ENCODE peak calls at places on chromosomes 1 and 21, in ten cellular contexts. One of them, this sample, is unnamed.

GRCh38 chr1:192831706-192832355 is 23.0 kb downstream of the RGS2 start:
- DNase-seq in DND-41: no peak
- DNase-seq in heart right ventricle: no peak
- DNase-seq in CD8-positive, alpha-beta T cell: no peak
- DNase-seq in hepatocyte: no peak
- DNase-seq in lower lobe of right lung: no peak
- DNase-seq in thoracic aorta: no peak
- DNase-seq in tibial artery: no peak
- DNase-seq in heart left ventricle: no peak
- DNase-seq in transverse colon: no peak
- DNase-seq in this sample: no peak

GRCh38 chr1:35932158-35932636 is 1.3 kb downstream of the AGO3 start:
- DNase-seq in DND-41: no peak
- DNase-seq in heart right ventricle: no peak
- DNase-seq in CD8-positive, alpha-beta T cell: no peak
- DNase-seq in hepatocyte: no peak
- DNase-seq in lower lobe of right lung: no peak
- DNase-seq in thoracic aorta: no peak
- DNase-seq in tibial artery: no peak
- DNase-seq in heart left ventricle: no peak
- DNase-seq in transverse colon: no peak
- DNase-seq in this sample: no peak

GRCh38 chr1:205976708-205977107 is 26.5 kb downstream of the RAB7B start:
- DNase-seq in DND-41: no peak
- DNase-seq in heart right ventricle: peak; percentile 81
- DNase-seq in CD8-positive, alpha-beta T cell: no peak
- DNase-seq in hepatocyte: peak; percentile 64
- DNase-seq in lower lobe of right lung: no peak
- DNase-seq in thoracic aorta: no peak
- DNase-seq in tibial artery: no peak
- DNase-seq in heart left ventricle: peak; percentile 79
- DNase-seq in transverse colon: no peak
- DNase-seq in this sample: no peak

GRCh38 chr1:36847186-36847585 is 187.1 kb downstream of the GRIK3 start:
- DNase-seq in DND-41: no peak
- DNase-seq in heart right ventricle: no peak
- DNase-seq in CD8-positive, alpha-beta T cell: no peak
- DNase-seq in hepatocyte: no peak
- DNase-seq in lower lobe of right lung: no peak
- DNase-seq in thoracic aorta: no peak
- DNase-seq in tibial artery: no peak
- DNase-seq in heart left ventricle: no peak
- DNase-seq in transverse colon: no peak
- DNase-seq in this sample: no peak

GRCh38 chr1:204342310-204342709 is 17.4 kb downstream of the PLEKHA6 start:
- DNase-seq in DND-41: no peak
- DNase-seq in heart right ventricle: no peak
- DNase-seq in CD8-positive, alpha-beta T cell: no peak
- DNase-seq in hepatocyte: no peak
- DNase-seq in lower lobe of right lung: no peak
- DNase-seq in thoracic aorta: no peak
- DNase-seq in tibial artery: no peak
- DNase-seq in heart left ventricle: no peak
- DNase-seq in transverse colon: no peak
- DNase-seq in this sample: no peak

GRCh38 chr1:114892194-114892918 is 37.7 kb downstream of the SYCP1 start:
- DNase-seq in DND-41: no peak
- DNase-seq in heart right ventricle: no peak
- DNase-seq in CD8-positive, alpha-beta T cell: no peak
- DNase-seq in hepatocyte: no peak
- DNase-seq in lower lobe of right lung: no peak
- DNase-seq in thoracic aorta: no peak
- DNase-seq in tibial artery: no peak
- DNase-seq in heart left ventricle: no peak
- DNase-seq in transverse colon: no peak
- DNase-seq in this sample: no peak

GRCh38 chr1:74468982-74469603 is 43.3 kb downstream of the LRRC53 start:
- DNase-seq in DND-41: no peak
- DNase-seq in heart right ventricle: no peak
- DNase-seq in CD8-positive, alpha-beta T cell: no peak
- DNase-seq in hepatocyte: peak; percentile 62
- DNase-seq in lower lobe of right lung: no peak
- DNase-seq in thoracic aorta: no peak
- DNase-seq in tibial artery: no peak
- DNase-seq in heart left ventricle: no peak
- DNase-seq in transverse colon: no peak
- DNase-seq in this sample: no peak

GRCh38 chr21:45513003-45513706 is 29.1 kb downstream of the SLC19A1 start:
- DNase-seq in DND-41: no peak
- DNase-seq in heart right ventricle: no peak
- DNase-seq in CD8-positive, alpha-beta T cell: no peak
- DNase-seq in hepatocyte: no peak
- DNase-seq in lower lobe of right lung: peak; percentile 79
- DNase-seq in thoracic aorta: no peak
- DNase-seq in tibial artery: peak; percentile 66
- DNase-seq in heart left ventricle: no peak
- DNase-seq in transverse colon: peak; percentile 59
- DNase-seq in this sample: no peak

GRCh38 chr1:230068952-230069684 is 2.1 kb downstream of the GALNT2 start:
- DNase-seq in DND-41: peak; percentile 60
- DNase-seq in heart right ventricle: no peak
- DNase-seq in CD8-positive, alpha-beta T cell: no peak
- DNase-seq in hepatocyte: peak; percentile 19
- DNase-seq in lower lobe of right lung: no peak
- DNase-seq in thoracic aorta: no peak
- DNase-seq in tibial artery: no peak
- DNase-seq in heart left ventricle: no peak
- DNase-seq in transverse colon: peak; percentile 18
- DNase-seq in this sample: no peak

DNA sequence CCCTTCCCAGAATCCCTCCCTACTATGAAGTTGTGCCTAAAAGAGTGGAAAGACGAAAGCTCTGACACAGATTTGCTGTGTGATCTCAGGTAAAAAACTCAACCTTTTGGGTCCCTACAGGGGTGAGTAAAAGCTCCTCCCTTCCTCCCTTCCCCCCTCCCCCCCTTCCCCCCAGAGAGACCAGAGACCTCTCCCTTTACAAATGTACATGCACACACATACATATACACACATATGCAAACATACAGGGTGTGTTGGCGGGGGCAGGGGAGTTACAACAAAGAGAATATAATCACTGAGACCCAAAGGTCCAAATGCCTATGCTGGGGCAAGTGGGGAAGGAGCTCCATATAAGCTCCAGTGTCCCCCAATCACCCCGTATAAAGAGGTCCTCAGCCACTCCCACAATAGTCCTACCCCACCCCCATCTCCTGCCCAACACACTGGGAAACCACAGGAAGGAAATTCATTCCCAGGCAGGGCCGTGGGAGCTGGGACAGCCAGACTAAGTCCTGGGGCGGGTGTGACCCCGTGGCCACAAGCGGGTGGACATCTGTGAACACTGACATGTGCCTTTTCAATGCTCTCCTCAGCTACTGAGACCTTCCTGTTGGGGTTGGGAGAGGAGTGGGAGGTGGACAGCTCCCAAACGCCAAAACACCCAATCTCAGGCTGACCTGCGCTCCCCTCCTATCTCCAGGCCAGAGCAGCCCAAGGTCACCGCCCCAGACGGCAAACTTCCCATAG is 2.0 kb downstream of the MEF2D start:
- DNase-seq in DND-41: no peak
- DNase-seq in heart right ventricle: peak; percentile 88
- DNase-seq in CD8-positive, alpha-beta T cell: no peak
- DNase-seq in hepatocyte: no peak
- DNase-seq in lower lobe of right lung: no peak
- DNase-seq in thoracic aorta: no peak
- DNase-seq in tibial artery: peak; percentile 85
- DNase-seq in heart left ventricle: peak; percentile 87
- DNase-seq in transverse colon: peak; percentile 55
- DNase-seq in this sample: no peak
- H3K27ac ChIP-seq in DND-41: peak overlapping the region; percentile 55
- H3K27ac ChIP-seq in heart right ventricle: peak overlapping the region; percentile 100
- H3K27ac ChIP-seq in CD8-positive, alpha-beta T cell: peak overlapping the region; percentile 41
- H3K27ac ChIP-seq in hepatocyte: peak overlapping the region; percentile 100
- H3K27ac ChIP-seq in lower lobe of right lung: peak overlapping the region; percentile 100
- H3K27ac ChIP-seq in thoracic aorta: peak overlapping the region; percentile 97
- H3K27ac ChIP-seq in tibial artery: peak overlapping the region; percentile 100
- H3K27ac ChIP-seq in heart left ventricle: peak overlapping the region; percentile 100
- H3K27ac ChIP-seq in transverse colon: peak overlapping the region; percentile 100
- H3K27ac ChIP-seq in this sample: no peak overlapping the region

GRCh38 chr1:231602675-231602984 is 24.0 kb upstream of the DISC1 start:
- DNase-seq in DND-41: no peak
- DNase-seq in heart right ventricle: no peak
- DNase-seq in CD8-positive, alpha-beta T cell: no peak
- DNase-seq in hepatocyte: no peak
- DNase-seq in lower lobe of right lung: no peak
- DNase-seq in thoracic aorta: no peak
- DNase-seq in tibial artery: no peak
- DNase-seq in heart left ventricle: no peak
- DNase-seq in transverse colon: no peak
- DNase-seq in this sample: no peak
- TF ChIP-seq CTCF in DND-41: no peak
- TF ChIP-seq CTCF in heart right ventricle: no peak
- TF ChIP-seq CTCF in CD8-positive, alpha-beta T cell: no peak
- TF ChIP-seq CTCF in hepatocyte: no peak
- TF ChIP-seq CTCF in lower lobe of right lung: no peak
- TF ChIP-seq CTCF in thoracic aorta: no peak
- TF ChIP-seq CTCF in tibial artery: no peak
- TF ChIP-seq CTCF in heart left ventricle: no peak
- TF ChIP-seq CTCF in transverse colon: no peak
- TF ChIP-seq CTCF in this sample: no peak

DNA sequence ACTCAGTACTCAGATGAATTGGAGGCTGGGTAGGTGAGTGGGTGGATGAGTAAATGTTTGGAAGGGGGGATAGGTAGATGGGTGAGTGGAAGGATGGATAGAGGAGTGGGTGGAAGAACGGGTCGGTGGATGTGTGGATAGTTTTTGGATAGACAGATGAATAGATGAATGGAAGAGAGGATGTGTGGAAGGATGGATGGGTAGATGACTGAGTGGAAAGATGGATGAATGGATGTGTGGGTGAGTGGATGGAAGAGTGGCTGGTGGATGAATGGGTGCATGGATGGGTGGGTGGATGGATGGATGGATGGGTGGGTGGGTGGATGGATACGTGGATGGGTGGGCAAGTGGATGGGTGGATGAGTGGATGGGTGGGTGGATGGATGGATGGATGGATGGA is 3.7 kb downstream of the SLC45A1 start:
- DNase-seq in DND-41: no peak
- DNase-seq in heart right ventricle: no peak
- DNase-seq in CD8-positive, alpha-beta T cell: no peak
- DNase-seq in hepatocyte: no peak
- DNase-seq in lower lobe of right lung: no peak
- DNase-seq in thoracic aorta: no peak
- DNase-seq in tibial artery: no peak
- DNase-seq in heart left ventricle: no peak
- DNase-seq in transverse colon: no peak
- DNase-seq in this sample: no peak
- H3K27me3 ChIP-seq in DND-41: no peaks in the 10 kb centered on the region
- H3K27me3 ChIP-seq in heart right ventricle: no peaks in the 10 kb centered on the region
- H3K27me3 ChIP-seq in CD8-positive, alpha-beta T cell: no peaks in the 10 kb centered on the region
- H3K27me3 ChIP-seq in hepatocyte: peaks cover 6% of the 10 kb centered on the region
- H3K27me3 ChIP-seq in lower lobe of right lung: peaks cover 9% of the 10 kb centered on the region
- H3K27me3 ChIP-seq in thoracic aorta: no peaks in the 10 kb centered on the region
- H3K27me3 ChIP-seq in tibial artery: no peaks in the 10 kb centered on the region
- H3K27me3 ChIP-seq in heart left ventricle: no peaks in the 10 kb centered on the region
- H3K27me3 ChIP-seq in transverse colon: peaks cover 22% of the 10 kb centered on the region
- H3K27me3 ChIP-seq in this sample: no peaks in the 10 kb centered on the region

GRCh38 chr1:184083016-184083415 is 31.5 kb downstream of the TSEN15 start:
- DNase-seq in DND-41: no peak
- DNase-seq in heart right ventricle: no peak
- DNase-seq in CD8-positive, alpha-beta T cell: no peak
- DNase-seq in hepatocyte: no peak
- DNase-seq in lower lobe of right lung: no peak
- DNase-seq in thoracic aorta: no peak
- DNase-seq in tibial artery: no peak
- DNase-seq in heart left ventricle: no peak
- DNase-seq in transverse colon: no peak
- DNase-seq in this sample: no peak

GRCh38 chr1:184082541-184082940 is 31.0 kb downstream of the TSEN15 start:
- DNase-seq in DND-41: no peak
- DNase-seq in heart right ventricle: no peak
- DNase-seq in CD8-positive, alpha-beta T cell: no peak
- DNase-seq in hepatocyte: no peak
- DNase-seq in lower lobe of right lung: no peak
- DNase-seq in thoracic aorta: no peak
- DNase-seq in tibial artery: no peak
- DNase-seq in heart left ventricle: no peak
- DNase-seq in transverse colon: no peak
- DNase-seq in this sample: no peak

GRCh38 chr1:184075040-184076029 is 23.8 kb downstream of the TSEN15 start:
- DNase-seq in DND-41: peak; percentile 8
- DNase-seq in heart right ventricle: peak; percentile 67
- DNase-seq in CD8-positive, alpha-beta T cell: no peak
- DNase-seq in hepatocyte: peak; percentile 66
- DNase-seq in lower lobe of right lung: no peak
- DNase-seq in thoracic aorta: no peak
- DNase-seq in tibial artery: no peak
- DNase-seq in heart left ventricle: peak; percentile 44
- DNase-seq in transverse colon: peak; percentile 15
- DNase-seq in this sample: no peak

GRCh38 chr1:184074383-184074782 is 22.9 kb downstream of the TSEN15 start:
- DNase-seq in DND-41: no peak
- DNase-seq in heart right ventricle: no peak
- DNase-seq in CD8-positive, alpha-beta T cell: no peak
- DNase-seq in hepatocyte: no peak
- DNase-seq in lower lobe of right lung: no peak
- DNase-seq in thoracic aorta: no peak
- DNase-seq in tibial artery: no peak
- DNase-seq in heart left ventricle: no peak
- DNase-seq in transverse colon: no peak
- DNase-seq in this sample: no peak

DNA sequence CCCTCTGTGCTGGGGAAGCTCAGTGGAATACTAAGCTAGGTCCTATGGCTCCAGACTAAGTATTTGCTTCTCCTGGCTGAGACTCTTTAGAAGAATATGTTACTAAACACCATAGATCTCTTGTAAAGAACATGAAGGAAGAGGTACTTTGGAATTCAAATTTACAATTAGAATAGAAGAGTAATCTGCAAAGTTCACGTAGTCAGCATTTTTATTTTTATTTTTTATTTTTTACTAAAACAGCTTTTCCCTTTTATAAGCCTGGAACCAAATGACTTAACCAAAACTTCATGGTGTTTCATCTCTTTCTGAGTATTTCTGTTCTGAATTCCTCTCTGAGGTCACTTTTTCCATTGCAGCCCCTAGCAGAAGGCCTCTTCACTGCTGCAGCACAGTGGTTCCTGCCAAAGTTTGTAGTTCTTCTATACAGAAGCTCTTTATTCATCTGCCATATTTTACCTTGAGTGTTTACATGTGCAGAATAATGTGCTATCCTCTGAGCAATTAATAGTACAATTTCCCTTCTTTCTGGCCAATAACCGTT is 27.1 kb downstream of the TSEN15 start:
- DNase-seq in DND-41: no peak
- DNase-seq in heart right ventricle: no peak
- DNase-seq in CD8-positive, alpha-beta T cell: no peak
- DNase-seq in hepatocyte: peak; percentile 56
- DNase-seq in lower lobe of right lung: no peak
- DNase-seq in thoracic aorta: no peak
- DNase-seq in tibial artery: no peak
- DNase-seq in heart left ventricle: no peak
- DNase-seq in transverse colon: no peak
- DNase-seq in this sample: no peak
- H3K27ac ChIP-seq in DND-41: no peak overlapping the region
- H3K27ac ChIP-seq in heart right ventricle: no peak overlapping the region
- H3K27ac ChIP-seq in CD8-positive, alpha-beta T cell: no peak overlapping the region
- H3K27ac ChIP-seq in hepatocyte: peak overlapping the region; percentile 72
- H3K27ac ChIP-seq in lower lobe of right lung: no peak overlapping the region
- H3K27ac ChIP-seq in thoracic aorta: no peak overlapping the region
- H3K27ac ChIP-seq in tibial artery: no peak overlapping the region
- H3K27ac ChIP-seq in heart left ventricle: no peak overlapping the region
- H3K27ac ChIP-seq in transverse colon: peak overlapping the region; percentile 46
- H3K27ac ChIP-seq in this sample: no peak overlapping the region

This sample was measured in CD4-positive, alpha-beta T cell.